ENCODE peak calls at places on chromosomes 2 and 18, in six cellular contexts. A is WTC11, G is HepG2, O is H1, H is K562, K is GM12878. V is an unnamed sample.

GRCh38 chr18:32612651-32613050 is 142.0 kb upstream of the GAREM1 start:
- DNase-seq in O (no peak), A (no peak), G (no peak), H (no peak), K (no peak), V (no peak)

GRCh38 chr2:29528891-29529520 is 392.4 kb downstream of the ALK start:
- DNase-seq in K (no peak), H (no peak), G (no peak), O (no peak), A (no peak), V (no peak)

GRCh38 chr2:26647981-26648380 is 6.8 kb upstream of the CIB4 start:
- DNase-seq in A (no peak), H (no peak), K (no peak), G (no peak), O (peak), V (no peak)

GRCh38 chr2:201182650-201183372 is at the start of gene CASP10:
- DNase-seq in G (peak), A (no peak), O (no peak), K (peak), H (peak), V (peak)

GRCh38 chr18:3321133-3321812 is 59.3 kb downstream of the MYL12B start:
- DNase-seq in K (no peak), H (peak), A (no peak), O (no peak), G (no peak), V (no peak)

GRCh38 chr2:189880429-189880828 is 96.2 kb downstream of the PMS1 start:
- DNase-seq in O (no peak), A (no peak), G (no peak), K (no peak), H (peak), V (no peak)

GRCh38 chr2:103773884-103774283 is 1012.1 kb downstream of the TMEM182 start:
- DNase-seq in K (no peak), A (no peak), G (peak), O (no peak), H (no peak), V (peak)

GRCh38 chr18:10239138-10239537 is 215.3 kb upstream of the APCDD1 start:
- DNase-seq in A (no peak), H (no peak), G (no peak), O (no peak), K (no peak), V (no peak)

GRCh38 chr2:219471476-219472371 is 27.0 kb upstream of the GMPPA start:
- DNase-seq in K (no peak), O (no peak), A (no peak), H (no peak), G (no peak), V (no peak)

GRCh38 chr2:114346658-114347057 is 95.8 kb upstream of the DPP10 start:
- DNase-seq in H (no peak), K (no peak), O (no peak), A (no peak), G (no peak), V (no peak)

GRCh38 chr2:189609853-189610252 is 29.3 kb upstream of the SLC40A1 start:
- DNase-seq in A (no peak), O (no peak), K (no peak), H (no peak), G (no peak), V (no peak)

GRCh38 chr2:189548686-189549439 is 31.7 kb downstream of the SLC40A1 start:
- DNase-seq in G (peak), H (peak), K (no peak), O (no peak), A (no peak), V (no peak)

GRCh38 chr2:189116059-189116458 is 63.5 kb downstream of the COL5A2 start:
- DNase-seq in H (no peak), G (no peak), O (no peak), K (no peak), A (no peak), V (peak)

GRCh38 chr2:177559638-177560037 is 167.1 kb downstream of the AGPS start:
- DNase-seq in O (no peak), G (no peak), K (no peak), H (no peak), A (no peak), V (no peak)

GRCh38 chr2:74835831-74836674 is 2.1 kb downstream of the HK2 start:
- DNase-seq in H (peak), G (peak), O (no peak), A (no peak), K (no peak), V (peak)

GRCh38 chr2:235027558-235028214 is 75.9 kb downstream of the SH3BP4 start:
- DNase-seq in O (no peak), A (no peak), K (no peak), H (no peak), G (no peak), V (no peak)

GRCh38 chr2:1644427-1644826 is 99.9 kb downstream of the PXDN start:
- DNase-seq in K (no peak), G (no peak), H (no peak), O (no peak), A (no peak), V (no peak)

GRCh38 chr18:2905802-2906521 is 59.2 kb downstream of the EMILIN2 start:
- DNase-seq in H (no peak), A (peak), O (peak), K (no peak), G (peak), V (peak)

GRCh38 chr2:216522892-216523502 is 24.4 kb downstream of the RPL37A start:
- DNase-seq in K (no peak), A (no peak), O (no peak), H (no peak), G (peak), V (no peak)

GRCh38 chr2:53594586-53594918 is 173.1 kb upstream of the CHAC2 start:
- DNase-seq in O (no peak), G (no peak), K (no peak), A (no peak), H (no peak), V (no peak)

GRCh38 chr18:45282101-45282812 is 333.0 kb upstream of the SLC14A2 start:
- DNase-seq in K (no peak), O (no peak), A (no peak), G (no peak), H (peak), V (no peak)

GRCh38 chr2:213691351-213691750 is 407.1 kb downstream of the SPAG16 start:
- DNase-seq in G (no peak), O (no peak), H (no peak), A (no peak), K (no peak), V (no peak)

GRCh38 chr2:160376576-160376975 is 117.0 kb downstream of the RBMS1 start:
- DNase-seq in K (no peak), A (no peak), H (no peak), G (no peak), O (no peak), V (peak)

GRCh38 chr2:46161921-46162320 is 135.3 kb upstream of the EPAS1 start:
- DNase-seq in A (no peak), O (no peak), H (no peak), K (no peak), G (no peak), V (no peak)

GRCh38 chr2:83022631-83023210 is 1436.4 kb downstream of the SUCLG1 start:
- DNase-seq in O (no peak), K (no peak), H (no peak), A (no peak), G (no peak), V (no peak)

GRCh38 chr18:11259421-11259820 is 110.1 kb upstream of the PIEZO2 start:
- DNase-seq in H (no peak), G (no peak), A (no peak), O (no peak), K (no peak), V (peak)

GRCh38 chr2:200757414-200757813 is 54.3 kb upstream of the BZW1 start:
- DNase-seq in G (no peak), O (no peak), A (no peak), K (no peak), H (no peak), V (no peak)

GRCh38 chr18:27921392-27921791 is 255.5 kb downstream of the CDH2 start:
- DNase-seq in A (no peak), G (no peak), H (no peak), K (no peak), O (no peak), V (peak)

GRCh38 chr2:191582355-191582754 is 95.6 kb upstream of the NABP1 start:
- DNase-seq in A (no peak), K (no peak), H (no peak), O (no peak), G (peak), V (no peak)

GRCh38 chr2:234953116-234954031 is 1.6 kb downstream of the SH3BP4 start:
- DNase-seq in A (peak), O (no peak), K (no peak), H (no peak), G (no peak), V (peak)

GRCh38 chr2:142521492-142521891 is 356.0 kb upstream of the KYNU start:
- DNase-seq in A (no peak), K (no peak), O (no peak), G (no peak), H (no peak), V (no peak)

GRCh38 chr18:5214583-5215351 is 17.7 kb upstream of the AKAIN1 start:
- DNase-seq in H (no peak), O (no peak), K (no peak), A (no peak), G (no peak), V (no peak)

GRCh38 chr2:143503280-143503679 is 374.1 kb downstream of the ARHGAP15 start:
- DNase-seq in G (no peak), K (no peak), O (no peak), A (no peak), H (no peak), V (no peak)

GRCh38 chr2:55489467-55490062 is 30.0 kb upstream of the CFAP36 start:
- DNase-seq in O (no peak), A (no peak), K (no peak), H (no peak), G (no peak), V (no peak)

GRCh38 chr2:110674620-110675555 is 3.0 kb downstream of the BUB1 start:
- DNase-seq in H (peak), O (no peak), A (no peak), K (peak), G (no peak), V (peak)

DNA sequence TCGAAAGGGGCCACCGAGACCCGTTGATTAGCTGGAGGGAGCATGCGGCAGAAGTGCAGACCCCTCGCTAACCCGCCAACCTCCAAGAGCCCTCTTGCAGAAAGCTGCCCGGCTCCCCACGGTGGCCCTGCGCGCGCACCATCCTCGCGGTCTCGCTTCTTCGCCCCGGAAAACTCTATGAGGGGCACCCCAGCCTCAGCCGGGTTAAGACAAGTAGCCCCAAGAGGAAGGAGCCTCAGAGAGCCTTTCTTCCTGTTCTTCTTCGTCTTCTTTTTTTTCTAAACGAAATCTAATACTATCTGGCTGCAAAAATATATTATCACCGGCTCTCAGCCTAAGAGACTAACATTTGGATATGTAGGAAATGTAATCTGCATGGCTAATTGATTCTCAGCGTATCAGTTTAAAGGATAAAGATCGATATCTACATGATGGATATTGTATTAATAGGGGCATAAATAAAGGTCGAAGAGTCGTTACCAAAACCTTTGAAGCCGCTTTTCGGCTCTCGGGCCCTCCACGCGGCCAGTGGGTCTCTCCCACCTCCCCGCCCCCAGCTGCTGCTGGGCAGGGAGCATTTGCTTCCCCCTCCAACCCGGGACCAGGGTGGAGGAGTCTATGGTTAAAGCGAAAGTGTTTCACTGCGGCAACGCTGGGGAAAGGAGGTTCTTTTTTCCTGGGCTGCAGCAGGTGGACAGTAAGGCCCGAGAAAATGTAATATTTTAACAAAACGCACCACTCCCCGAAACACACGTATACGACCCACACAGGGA is 6.1 kb upstream of the PAX3 start:
- DNase-seq in A (no peak), K (no peak), G (no peak), O (peak), H (no peak), V (peak)
- TF ChIP-seq CREB1 in A (no peak), K (no peak), G (no peak), O (no peak), H (no peak), V (no peak)

DNA sequence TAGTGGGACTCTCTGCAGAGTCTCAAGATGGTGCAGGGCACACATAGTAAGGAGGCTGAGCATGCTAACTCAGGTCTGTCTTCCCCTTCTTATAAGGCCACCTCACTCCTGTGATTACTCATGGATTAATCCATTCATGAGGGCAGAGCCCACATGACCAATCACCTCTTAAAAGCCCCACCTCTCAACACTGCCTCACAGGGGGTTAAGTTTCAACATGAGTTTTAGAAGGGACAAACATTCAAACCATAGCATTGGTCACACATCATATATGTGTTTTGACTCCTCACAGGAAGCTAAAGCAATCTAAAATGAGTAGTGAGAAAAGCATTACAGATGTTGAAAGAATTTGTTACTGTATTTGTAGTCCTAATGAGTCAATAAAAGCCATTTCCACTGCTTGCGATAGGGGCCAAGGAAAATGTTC is 57.5 kb downstream of the DTNA start:
- DNase-seq in K (no peak), H (no peak), O (no peak), G (no peak), A (no peak), V (no peak)
- TF ChIP-seq CREB1 in K (no peak), H (no peak), O (no peak), G (no peak), A (no peak), V (no peak)

GRCh38 chr2:159010963-159011362 is 42.5 kb downstream of the TANC1 start:
- DNase-seq in G (no peak), A (no peak), O (no peak), H (no peak), K (no peak), V (no peak)
- TF ChIP-seq CREB1 in G (no peak), A (no peak), O (no peak), H (no peak), K (no peak), V (no peak)

GRCh38 chr2:241354668-241355658 is 1.1 kb upstream of the FARP2 start:
- DNase-seq in K (no peak), A (peak), O (peak), G (peak), H (peak), V (peak)
- TF ChIP-seq CREB1 in K (no peak), A (no peak), O (no peak), G (no peak), H (no peak), V (no peak)

GRCh38 chr2:28436525-28437051 is 43.9 kb downstream of the FOSL2 start:
- DNase-seq in K (no peak), G (no peak), O (no peak), A (no peak), H (no peak), V (no peak)
- TF ChIP-seq CREB1 in K (no peak), G (no peak), O (no peak), A (no peak), H (no peak), V (no peak)

GRCh38 chr2:11419781-11420180 is 46.2 kb downstream of the E2F6 start:
- DNase-seq in K (no peak), H (no peak), O (no peak), G (no peak), A (no peak), V (no peak)
- TF ChIP-seq CREB1 in K (no peak), H (no peak), O (no peak), G (no peak), A (no peak), V (no peak)

DNA sequence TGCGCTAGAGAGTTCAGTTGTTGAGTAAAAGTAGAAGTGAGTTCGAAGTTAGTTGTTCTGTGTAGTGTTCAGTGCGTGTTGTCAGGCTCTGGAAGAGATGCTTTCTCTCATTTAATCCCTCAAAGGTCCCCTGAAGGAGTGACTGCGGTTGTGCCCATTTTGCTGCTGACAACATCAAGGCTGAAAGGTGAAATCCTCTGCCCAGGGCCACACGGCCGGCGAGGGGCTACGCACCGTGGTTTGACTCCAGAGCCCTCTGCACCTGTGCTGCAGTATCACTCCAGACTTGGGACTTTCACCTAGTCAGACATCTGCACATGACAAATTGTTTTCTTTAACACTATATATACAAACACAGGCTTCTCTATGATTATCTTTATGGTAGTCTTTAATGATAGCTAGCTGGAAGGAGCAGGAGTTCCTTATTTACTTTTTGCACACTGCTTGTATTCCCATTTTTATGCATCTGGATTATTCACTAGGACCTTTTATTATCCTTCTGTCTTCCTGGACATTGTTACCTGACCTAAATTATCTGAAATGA is 90.2 kb downstream of the ARMC9 start:
- DNase-seq in A (no peak), K (no peak), G (no peak), O (no peak), H (no peak), V (no peak)
- TF ChIP-seq CREB1 in A (no peak), K (no peak), G (no peak), O (no peak), H (no peak), V (no peak)

DNA sequence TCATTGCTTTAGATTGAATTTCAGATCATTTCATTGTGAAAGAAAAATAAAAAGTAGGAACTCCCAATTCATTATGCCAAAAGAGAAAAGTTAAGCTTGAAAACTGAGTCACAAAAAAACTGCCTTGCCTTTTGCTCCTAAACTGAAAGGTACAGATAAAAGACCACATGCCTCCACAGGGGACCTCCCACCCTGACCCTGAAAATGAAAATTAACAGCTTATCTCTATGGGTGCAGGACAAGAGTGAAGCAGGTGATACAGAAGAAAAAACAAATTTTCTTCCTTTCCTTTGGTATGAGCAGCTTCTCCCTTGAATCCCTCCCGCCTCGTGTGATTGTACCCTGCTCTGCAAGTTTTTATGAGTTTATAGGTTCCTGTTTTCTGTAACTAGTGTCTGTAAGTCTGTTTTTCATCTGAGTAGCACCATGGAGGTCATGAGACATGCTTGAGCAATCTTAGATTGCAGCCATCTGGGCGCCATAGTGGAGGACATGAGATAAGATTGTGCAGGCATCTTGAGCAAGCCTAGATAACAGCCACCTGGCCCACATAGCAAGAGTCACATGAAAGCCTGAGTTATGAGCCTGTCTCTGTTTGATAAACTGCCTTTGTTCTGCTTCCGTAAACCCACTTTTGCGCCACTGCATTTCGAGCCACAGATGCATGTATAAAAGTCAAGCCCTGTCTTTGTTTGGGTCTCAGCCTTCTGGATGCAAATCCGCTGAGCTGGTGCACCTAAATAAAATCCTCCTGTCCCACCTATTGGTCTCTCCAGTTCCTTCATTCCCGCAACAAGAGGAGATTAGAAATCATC is 56.2 kb upstream of the DYNC1I2 start:
- DNase-seq in G (no peak), H (peak), K (no peak), O (peak), A (no peak), V (peak)
- TF ChIP-seq CREB1 in G (no peak), H (no peak), K (no peak), O (no peak), A (no peak), V (no peak)

DNA sequence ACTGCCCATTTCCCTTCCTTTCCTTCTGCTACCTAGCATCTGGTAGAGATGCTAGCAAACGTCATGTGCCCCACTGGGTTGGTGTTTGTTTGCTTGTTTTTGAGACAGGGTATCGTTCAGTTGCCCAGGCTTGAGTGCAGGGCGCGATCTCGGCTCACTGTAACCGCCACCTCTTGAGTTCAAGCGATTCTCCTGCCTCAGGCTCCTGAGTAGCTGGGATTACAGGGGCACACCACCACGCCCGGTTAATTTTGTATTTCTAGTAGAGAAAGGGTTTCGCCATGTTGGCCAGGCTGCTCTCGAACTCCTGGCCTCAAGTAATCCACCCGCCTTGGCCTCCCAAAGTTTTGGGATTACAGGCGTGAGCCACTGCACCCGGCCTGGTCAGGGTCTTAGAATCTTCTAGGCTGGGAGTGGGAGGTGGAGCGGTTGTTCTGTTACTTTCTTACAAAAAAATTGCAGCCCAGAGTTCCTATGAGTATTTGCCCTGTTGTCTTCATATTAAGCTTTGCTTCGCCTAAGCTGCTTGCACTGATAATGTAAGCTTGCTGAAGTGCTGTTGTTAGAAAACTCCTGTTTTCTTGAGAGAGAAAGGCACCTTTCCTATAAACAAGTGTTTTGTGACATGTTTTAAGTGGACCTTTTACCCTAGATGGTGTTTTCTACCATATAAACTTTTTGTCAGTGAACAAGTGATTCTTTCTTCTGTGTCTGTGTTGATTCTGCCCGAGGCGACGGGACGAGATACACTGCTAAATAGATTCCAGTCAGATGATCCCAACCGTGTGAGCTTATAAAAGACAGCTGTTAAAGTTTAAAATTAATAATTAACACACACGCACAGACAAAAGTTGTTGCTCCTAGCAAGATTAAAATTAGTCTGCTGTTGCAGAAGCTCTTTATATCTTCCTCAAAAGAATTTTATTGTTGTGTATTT is 23.9 kb downstream of the CABLES1 start:
- DNase-seq in O (no peak), G (no peak), H (no peak), A (no peak), K (no peak), V (no peak)
- TF ChIP-seq CREB1 in O (no peak), G (no peak), H (no peak), A (no peak), K (no peak), V (no peak)

GRCh38 chr2:64379221-64379620 is 74.7 kb upstream of the LGALSL start:
- DNase-seq in O (no peak), G (no peak), K (no peak), A (no peak), H (no peak), V (no peak)
- TF ChIP-seq CREB1 in O (no peak), G (no peak), K (no peak), A (no peak), H (no peak), V (no peak)